ENCODE peak calls at places on chromosome 6, in five cellular contexts. I, T, D, W and C are unnamed samples.

GRCh38 chr6:56529594-56530191 is 113.0 kb downstream of the DST start:
- DNase-seq in I (no peak), T (no peak), D (no peak), W (no peak), C (no peak)

GRCh38 chr6:31202259-31203166 is 32.0 kb upstream of the POU5F1 start:
- DNase-seq in I (no peak), T (no peak), D (no peak), W (peak; percentile 23), C (no peak)

GRCh38 chr6:24117016-24117415 is 9.0 kb upstream of the NRSN1 start:
- DNase-seq in I (no peak), T (no peak), D (no peak), W (no peak), C (no peak)

GRCh38 chr6:25942561-25943147 is 12.2 kb upstream of the SLC17A2 start:
- DNase-seq in I (no peak), T (no peak), D (no peak), W (peak; percentile 34), C (no peak)

GRCh38 chr6:83844170-83844569 is 9.0 kb upstream of the RIPPLY2 start:
- DNase-seq in I (no peak), T (no peak), D (no peak), W (no peak), C (no peak)

GRCh38 chr6:136038531-136038930 is 187.0 kb downstream of the PDE7B start:
- DNase-seq in I (no peak), T (no peak), D (no peak), W (no peak), C (no peak)

GRCh38 chr6:143135326-143135725 is 74.6 kb downstream of the AIG1 start:
- DNase-seq in I (no peak), T (no peak), D (no peak), W (no peak), C (no peak)

GRCh38 chr6:53702316-53702715 is 36.8 kb upstream of the KLHL31 start:
- DNase-seq in I (no peak), T (no peak), D (no peak), W (no peak), C (no peak)

GRCh38 chr6:4008324-4009047 is 70.5 kb downstream of the FAM217A start:
- DNase-seq in I (no peak), T (no peak), D (no peak), W (peak; percentile 35), C (no peak)

GRCh38 chr6:5676701-5677100 is 330.0 kb downstream of the NRN1 start:
- DNase-seq in I (no peak), T (no peak), D (no peak), W (no peak), C (no peak)

GRCh38 chr6:14456941-14457340 is 339.4 kb downstream of the CD83 start:
- DNase-seq in I (no peak), T (no peak), D (no peak), W (no peak), C (no peak)

DNA sequence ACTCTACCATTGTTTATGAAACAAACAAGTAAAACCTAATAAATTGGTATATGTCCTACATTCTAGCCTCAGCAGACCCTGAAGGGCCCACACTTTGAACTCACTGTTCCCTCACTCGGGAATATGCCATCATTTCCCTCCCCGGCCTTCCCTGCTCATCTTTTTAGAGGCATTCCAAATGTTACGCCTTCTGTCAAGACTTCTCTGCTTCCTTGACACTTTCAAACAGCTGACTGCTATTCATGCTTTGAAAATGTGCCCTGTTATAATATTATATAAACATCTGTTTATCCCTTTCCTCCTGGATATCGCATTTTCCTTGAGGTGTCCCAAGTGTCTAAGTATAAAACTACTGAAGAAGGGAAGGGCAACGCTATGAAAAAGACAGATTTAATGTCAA is 249.5 kb upstream of the THEMIS start:
- DNase-seq in I (no peak), T (no peak), D (no peak), W (no peak), C (no peak)
- TF ChIP-seq POLR2AphosphoS5 in I (no peak), T (no peak), D (no peak), W (no peak), C (no peak)

DNA sequence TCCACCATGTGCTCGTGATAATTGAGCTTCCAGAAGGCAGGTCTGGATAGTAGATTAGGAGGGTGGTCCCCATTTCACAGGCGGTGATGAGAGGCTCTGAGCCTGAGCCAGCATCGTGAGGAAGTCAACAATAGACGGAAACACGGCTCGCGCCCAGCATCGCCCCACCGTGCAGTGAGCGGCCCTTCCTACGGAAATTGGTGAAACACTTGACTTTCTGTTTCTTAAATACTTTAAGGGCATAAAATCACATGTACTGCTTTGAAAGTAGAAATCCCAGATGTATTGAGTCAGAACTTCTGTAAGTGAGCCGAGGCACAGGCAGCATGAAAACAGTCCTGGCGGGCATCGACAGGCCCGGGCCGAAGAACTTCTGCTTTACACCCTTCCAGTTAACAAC is 4.3 kb upstream of the KIF25 start:
- DNase-seq in I (no peak), T (no peak), D (no peak), W (no peak), C (no peak)
- H3K27ac ChIP-seq in I (no peak overlapping the region), T (no peak overlapping the region), D (peak overlapping the region; percentile 55), W (no peak overlapping the region), C (no peak overlapping the region)

DNA sequence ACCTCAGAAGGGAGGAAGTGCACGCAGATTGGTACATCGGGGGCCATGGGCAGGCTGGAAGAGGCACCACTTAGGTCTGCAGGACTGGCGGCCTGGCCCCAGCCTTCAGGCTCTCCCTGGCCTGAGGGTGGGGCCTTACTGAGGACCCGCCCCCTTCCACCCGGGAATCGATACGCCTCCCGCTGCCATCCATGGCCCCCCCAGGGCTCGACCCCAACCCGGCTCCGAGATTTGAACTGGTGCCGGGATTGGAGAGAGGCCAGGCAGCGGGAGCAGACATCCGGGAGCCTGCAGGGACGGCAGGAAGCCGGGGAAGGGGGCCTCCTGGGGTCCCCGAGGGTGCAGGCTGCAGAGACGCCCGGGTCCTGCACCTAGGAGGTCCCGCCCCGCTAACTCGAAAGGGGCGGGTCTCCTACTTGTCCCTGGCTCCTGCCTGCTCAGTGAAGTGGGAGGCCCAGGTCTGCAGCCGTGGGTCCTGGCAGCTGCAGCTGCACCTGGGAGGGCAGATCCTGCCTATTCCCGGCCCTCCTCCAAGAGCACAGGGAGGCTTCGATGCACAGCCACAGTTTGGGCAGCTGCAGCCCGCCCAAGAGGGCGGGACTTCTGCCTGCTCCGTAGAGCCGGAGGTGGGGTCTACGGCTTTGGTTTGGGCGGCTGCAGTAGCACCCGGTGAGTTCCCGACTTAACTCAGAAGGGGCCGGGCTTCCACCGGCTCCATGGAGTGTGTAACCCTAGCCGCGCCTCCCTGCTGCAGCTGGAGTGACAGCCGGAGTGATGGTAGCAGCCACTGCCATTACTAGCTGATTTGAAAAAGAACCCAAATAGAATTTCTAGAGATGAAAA is 35.2 kb upstream of the TBC1D22B start:
- DNase-seq in I (peak; percentile 48), T (peak; percentile 88), D (peak; percentile 81), W (peak; percentile 99), C (peak; percentile 81)
- TF ChIP-seq POLR2AphosphoS5 in I (no peak), T (no peak), D (no peak), W (peak; percentile 85), C (no peak)

GRCh38 chr6:52532457-52532856 is 44.4 kb downstream of the TRAM2 start:
- DNase-seq in I (no peak), T (no peak), D (no peak), W (no peak), C (no peak)

GRCh38 chr6:52529311-52529710 is 47.5 kb downstream of the TRAM2 start:
- DNase-seq in I (no peak), T (no peak), D (no peak), W (no peak), C (peak; percentile 40)

GRCh38 chr6:52533491-52533890 is 43.4 kb downstream of the TRAM2 start:
- DNase-seq in I (no peak), T (no peak), D (no peak), W (no peak), C (no peak)

GRCh38 chr6:52530351-52530750 is 46.5 kb downstream of the TRAM2 start:
- DNase-seq in I (no peak), T (no peak), D (no peak), W (no peak), C (no peak)

DNA sequence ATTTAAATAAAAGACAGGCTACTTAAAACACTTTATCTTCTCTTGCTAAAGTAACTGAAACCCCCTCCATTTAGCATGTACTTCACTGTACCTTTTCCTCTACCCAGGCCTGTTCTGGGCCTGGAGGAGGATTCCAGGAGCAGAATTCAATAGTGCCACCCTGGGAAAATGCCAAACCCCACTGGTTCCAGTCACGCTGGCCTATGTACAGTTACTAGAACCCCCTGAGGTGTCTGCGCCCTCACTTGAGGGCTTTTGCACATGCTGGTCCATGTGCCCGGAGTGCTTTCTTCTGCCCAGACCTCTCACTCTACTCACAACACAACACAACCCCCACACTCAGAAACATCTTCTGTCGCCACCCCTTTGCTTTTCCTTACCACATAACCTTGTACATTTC is 45.5 kb downstream of the TRAM2 start:
- DNase-seq in I (no peak), T (no peak), D (no peak), W (no peak), C (no peak)
- H3K27ac ChIP-seq in I (no peak overlapping the region), T (no peak overlapping the region), D (no peak overlapping the region), W (no peak overlapping the region), C (no peak overlapping the region)

GRCh38 chr6:43176423-43176786 is 5.3 kb downstream of the SRF start:
- DNase-seq in I (no peak), T (no peak), D (no peak), W (no peak), C (no peak)

GRCh38 chr6:43173496-43174262 is 2.6 kb downstream of the SRF start:
- DNase-seq in I (no peak), T (no peak), D (peak; percentile 70), W (no peak), C (no peak)

GRCh38 chr6:43172127-43173007 is 1.3 kb downstream of the SRF start:
- DNase-seq in I (peak; percentile 77), T (peak; percentile 39), D (peak; percentile 79), W (peak; percentile 34), C (peak; percentile 62)

GRCh38 chr6:43175676-43176422 is 4.8 kb downstream of the SRF start:
- DNase-seq in I (no peak), T (no peak), D (no peak), W (no peak), C (no peak)

DNA sequence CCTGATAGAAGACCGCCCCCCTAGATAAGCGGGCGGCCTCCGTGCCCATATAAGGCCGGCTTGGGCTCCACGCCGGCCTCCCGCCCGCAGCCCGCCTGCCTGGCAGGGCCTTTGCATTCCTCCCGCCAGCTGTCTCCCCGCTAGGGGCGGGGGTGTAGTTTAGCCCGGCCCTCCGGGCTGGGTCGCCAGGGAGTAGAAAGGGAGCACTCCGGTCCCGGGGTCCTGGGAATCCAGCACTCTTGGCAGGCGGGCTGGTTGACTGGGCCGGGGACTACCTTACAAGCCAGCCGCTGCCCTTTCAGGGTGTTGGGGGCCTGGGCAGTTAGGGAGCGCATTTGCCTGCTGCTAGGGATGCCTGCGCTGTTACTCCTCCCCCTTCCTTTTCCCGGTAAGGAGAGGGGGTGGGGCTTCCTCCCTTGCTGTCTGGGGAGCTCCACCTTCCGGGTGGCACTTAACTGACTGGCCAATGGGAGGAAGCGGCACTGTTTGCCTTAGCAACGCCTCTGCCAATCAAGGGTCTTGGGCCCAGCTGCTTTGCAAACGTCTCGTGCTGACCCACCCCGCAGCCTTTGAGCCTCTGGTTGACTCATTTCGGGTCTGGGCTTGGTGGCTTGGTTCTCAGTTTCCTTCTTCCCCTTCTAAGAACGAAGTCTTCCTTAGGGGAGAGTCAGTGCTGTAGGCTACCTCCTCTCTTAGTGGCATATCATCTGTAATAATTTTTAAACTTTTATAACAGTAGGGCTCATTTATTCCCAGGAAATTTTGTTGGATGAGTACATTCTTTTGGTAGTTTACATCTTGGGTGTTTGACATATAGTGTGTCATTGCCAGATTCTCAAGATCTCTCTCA is 3.4 kb downstream of the SRF start:
- DNase-seq in I (peak; percentile 99), T (peak; percentile 97), D (peak; percentile 99), W (peak; percentile 99), C (peak; percentile 98)
- TF ChIP-seq POLR2AphosphoS5 in I (peak; percentile 84), T (peak; percentile 88), D (peak; percentile 90), W (no peak), C (peak; percentile 73)

GRCh38 chr6:35061102-35061615 is 80.0 kb downstream of the TCP11 start:
- DNase-seq in I (no peak), T (peak; percentile 36), D (no peak), W (no peak), C (no peak)
- H3K27ac ChIP-seq in I (no peak overlapping the region), T (no peak overlapping the region), D (no peak overlapping the region), W (no peak overlapping the region), C (no peak overlapping the region)

GRCh38 chr6:163774485-163774884 is 360.0 kb downstream of the QKI start:
- DNase-seq in I (no peak), T (no peak), D (no peak), W (no peak), C (no peak)
- TF ChIP-seq POLR2AphosphoS5 in I (no peak), T (no peak), D (no peak), W (no peak), C (no peak)